ENCODE peak calls at places on chromosomes 2 and 18, in nine cellular contexts. O, V, L, C, H, W, G, P and T are unnamed samples.

GRCh38 chr2:215878476-215879063 is 134.8 kb downstream of the MREG start:
- DNase-seq in O (no peak), V (no peak), L (no peak), C (peak; percentile 29), H (no peak), W (no peak), G (no peak), P (no peak), T (no peak)

GRCh38 chr2:153595939-153596338 is 117.4 kb upstream of the RPRM start:
- DNase-seq in O (no peak), V (no peak), L (no peak), C (no peak), H (no peak), W (no peak), G (no peak), P (peak; percentile 4), T (no peak)

GRCh38 chr2:42256502-42256901 is 87.3 kb downstream of the EML4 start:
- DNase-seq in O (no peak), V (no peak), L (no peak), C (no peak), H (no peak), W (peak; percentile 74), G (no peak), P (no peak), T (no peak)

GRCh38 chr2:25306767-25307368 is 34.9 kb downstream of the DNMT3A start:
- DNase-seq in O (no peak), V (no peak), L (peak; percentile 81), C (no peak), H (no peak), W (peak; percentile 89), G (no peak), P (no peak), T (no peak)

GRCh38 chr18:48550101-48550729 is 11.4 kb downstream of the CTIF start:
- DNase-seq in O (no peak), V (no peak), L (no peak), C (no peak), H (no peak), W (no peak), G (no peak), P (no peak), T (no peak)

GRCh38 chr18:44702594-44702993 is 21.9 kb downstream of the SETBP1 start:
- DNase-seq in O (no peak), V (no peak), L (no peak), C (no peak), H (no peak), W (no peak), G (no peak), P (no peak), T (no peak)

GRCh38 chr2:209936106-209936663 is 66.3 kb upstream of the RPE start:
- DNase-seq in O (no peak), V (peak; percentile 66), L (peak; percentile 29), C (no peak), H (no peak), W (no peak), G (no peak), P (no peak), T (no peak)

GRCh38 chr2:172095905-172096660 is 6.6 kb downstream of the DLX2 start:
- DNase-seq in O (no peak), V (no peak), L (no peak), C (peak; percentile 31), H (no peak), W (no peak), G (no peak), P (no peak), T (no peak)

GRCh38 chr2:50694798-50695197 is 337.1 kb downstream of the NRXN1 start:
- DNase-seq in O (no peak), V (no peak), L (no peak), C (no peak), H (no peak), W (no peak), G (no peak), P (peak; percentile 47), T (no peak)

GRCh38 chr2:138421315-138421970 is 80.1 kb upstream of the SPOPL start:
- DNase-seq in O (no peak), V (no peak), L (no peak), C (no peak), H (peak; percentile 24), W (no peak), G (no peak), P (no peak), T (no peak)